ENCODE peak calls at places on chromosomes 3 and 15, in six cellular contexts. Z is WERI-Rb-1, I is testis, R is WTC11, O is H9, N is HFFc6. C is an unnamed sample.
A peak's percentile ranks its signal among the peaks of the same experiment; 100 is the strongest.

GRCh38 chr15:45645026-45645980 is 10.5 kb downstream of the SQOR start:
- DNase-seq in Z (no peak), I (no peak), R (no peak), O (no peak), N (peak; percentile 64), C (no peak)

GRCh38 chr3:116002240-116002639 is 378.9 kb downstream of the GAP43 start:
- DNase-seq in Z (no peak), I (no peak), R (no peak), O (no peak), N (no peak), C (no peak)

GRCh38 chr3:45236964-45237363 is 10.9 kb upstream of the TMEM158 start:
- DNase-seq in Z (no peak), I (peak; percentile 68), R (no peak), O (no peak), N (no peak), C (no peak)

GRCh38 chr3:53221345-53221744 is 34.5 kb downstream of the TKT start:
- DNase-seq in Z (no peak), I (no peak), R (no peak), O (no peak), N (no peak), C (no peak)

GRCh38 chr3:99659032-99659431 is 20.6 kb downstream of the COL8A1 start:
- DNase-seq in Z (no peak), I (no peak), R (no peak), O (no peak), N (peak; percentile 95), C (no peak)

GRCh38 chr3:65425880-65426279 is 612.8 kb downstream of the MAGI1 start:
- DNase-seq in Z (no peak), I (no peak), R (no peak), O (no peak), N (peak; percentile 27), C (no peak)

GRCh38 chr3:114632757-114633424 is 339.1 kb downstream of the TIGIT start:
- DNase-seq in Z (no peak), I (no peak), R (no peak), O (no peak), N (no peak), C (no peak)

GRCh38 chr3:177777699-177778098 is 580.4 kb upstream of the TBL1XR1 start:
- DNase-seq in Z (peak; percentile 72), I (peak; percentile 74), R (peak; percentile 61), O (peak; percentile 52), N (peak; percentile 45), C (peak; percentile 49)

GRCh38 chr3:108940166-108940565 is 13.5 kb downstream of the GUCA1C start:
- DNase-seq in Z (no peak), I (no peak), R (no peak), O (no peak), N (no peak), C (no peak)

GRCh38 chr3:98906230-98906629 is 4.7 kb upstream of the DCBLD2 start:
- DNase-seq in Z (no peak), I (no peak), R (no peak), O (no peak), N (peak; percentile 93), C (no peak)

GRCh38 chr15:26838742-26839460 is 28.0 kb upstream of the GABRA5 start:
- DNase-seq in Z (peak; percentile 33), I (peak; percentile 63), R (peak; percentile 81), O (peak; percentile 82), N (no peak), C (peak; percentile 68)

GRCh38 chr3:100072328-100073048 is 41.8 kb downstream of the FILIP1L start:
- DNase-seq in Z (no peak), I (no peak), R (no peak), O (no peak), N (no peak), C (no peak)

GRCh38 chr3:151875759-151876158 is 2.3 kb downstream of the SUCNR1 start:
- DNase-seq in Z (no peak), I (no peak), R (no peak), O (no peak), N (no peak), C (no peak)

GRCh38 chr3:108289159-108289558 is 7.2 kb upstream of the HHLA2 start:
- DNase-seq in Z (no peak), I (no peak), R (no peak), O (no peak), N (no peak), C (no peak)

GRCh38 chr3:98519351-98519750 is 3.4 kb downstream of the CLDND1 start:
- DNase-seq in Z (no peak), I (no peak), R (no peak), O (no peak), N (no peak), C (no peak)

GRCh38 chr15:58306591-58307312 is 125.0 kb upstream of the LIPC start:
- DNase-seq in Z (no peak), I (no peak), R (no peak), O (no peak), N (no peak), C (no peak)

GRCh38 chr3:13013595-13013993 is 59.6 kb downstream of the IQSEC1 start:
- DNase-seq in Z (no peak), I (no peak), R (no peak), O (no peak), N (no peak), C (no peak)

GRCh38 chr3:152445227-152445626 is 176.5 kb downstream of the MBNL1 start:
- DNase-seq in Z (no peak), I (no peak), R (no peak), O (no peak), N (no peak), C (no peak)

GRCh38 chr3:14252321-14253021 is 73.9 kb downstream of the LSM3 start:
- DNase-seq in Z (no peak), I (no peak), R (no peak), O (no peak), N (no peak), C (no peak)

GRCh38 chr3:73580343-73580742 is 44.4 kb downstream of the PDZRN3 start:
- DNase-seq in Z (no peak), I (no peak), R (no peak), O (no peak), N (peak; percentile 79), C (no peak)

GRCh38 chr3:68256635-68257034 is 602.2 kb upstream of the SUCLG2 start:
- DNase-seq in Z (peak; percentile 51), I (peak; percentile 18), R (peak; percentile 45), O (peak; percentile 45), N (no peak), C (peak; percentile 46)

GRCh38 chr15:45287400-45287799 is 35.4 kb downstream of the SLC28A2 start:
- DNase-seq in Z (no peak), I (no peak), R (no peak), O (no peak), N (no peak), C (no peak)

GRCh38 chr3:49733551-49733950 is 9.8 kb upstream of the GMPPB start:
- DNase-seq in Z (no peak), I (peak; percentile 5), R (no peak), O (no peak), N (no peak), C (no peak)

GRCh38 chr3:59559721-59560514 is 510.1 kb upstream of the CFAP20DC start:
- DNase-seq in Z (no peak), I (no peak), R (no peak), O (no peak), N (peak; percentile 63), C (no peak)

GRCh38 chr3:195425849-195426248 is 17.0 kb downstream of the ACAP2 start:
- DNase-seq in Z (no peak), I (no peak), R (no peak), O (no peak), N (no peak), C (no peak)

GRCh38 chr15:92079047-92079446 is 225.5 kb downstream of the SLCO3A1 start:
- DNase-seq in Z (peak; percentile 53), I (peak; percentile 54), R (peak; percentile 60), O (no peak), N (no peak), C (peak; percentile 36)
- TF ChIP-seq CTCF in Z (peak; percentile 60), I (peak; percentile 31), R (peak; percentile 57), O (peak; percentile 67), N (peak; percentile 60), C (peak; percentile 57)

DNA sequence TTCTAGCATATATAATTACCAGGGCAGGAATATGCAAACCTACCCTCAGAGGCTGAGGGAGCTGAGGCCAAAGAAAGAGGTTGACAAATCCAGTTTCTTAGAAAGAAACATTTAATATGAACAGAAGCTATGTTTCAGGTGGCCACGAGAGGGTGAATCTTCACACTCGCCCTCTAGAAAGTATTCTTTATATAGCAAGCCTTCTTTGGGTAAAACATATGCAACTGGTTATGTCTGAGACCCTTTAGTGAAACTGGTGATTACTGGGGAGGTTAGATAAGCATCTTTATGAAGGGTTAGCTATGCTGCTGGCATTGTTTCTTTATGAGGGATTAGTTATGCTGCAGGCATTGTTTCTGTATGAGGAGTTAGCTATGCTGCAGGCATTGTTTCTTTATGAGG is 50.7 kb upstream of the GOLGA6L2 start:
- DNase-seq in Z (peak; percentile 15), I (no peak), R (no peak), O (no peak), N (peak; percentile 8), C (peak; percentile 18)
- TF ChIP-seq CTCF in Z (peak; percentile 20), I (peak; percentile 31), R (no peak), O (peak; percentile 54), N (peak; percentile 66), C (peak; percentile 72)

GRCh38 chr3:136949708-136950107 is 8.1 kb upstream of the IL20RB start:
- DNase-seq in Z (no peak), I (no peak), R (no peak), O (no peak), N (no peak), C (no peak)
- TF ChIP-seq CTCF in Z (no peak), I (no peak), R (no peak), O (peak; percentile 32), N (peak; percentile 73), C (no peak)

GRCh38 chr15:63506537-63507035 is 2.2 kb downstream of the USP3 start:
- DNase-seq in Z (no peak), I (no peak), R (no peak), O (no peak), N (peak; percentile 24), C (no peak)

GRCh38 chr15:63503739-63504246 is 600 bp upstream of the USP3 start:
- DNase-seq in Z (peak; percentile 61), I (peak; percentile 63), R (peak; percentile 36), O (peak; percentile 63), N (peak; percentile 63), C (no peak)

GRCh38 chr15:63505842-63506222 is 1.4 kb downstream of the USP3 start:
- DNase-seq in Z (no peak), I (no peak), R (no peak), O (no peak), N (no peak), C (no peak)

GRCh38 chr15:63504247-63504978 is at the start of gene USP3:
- DNase-seq in Z (peak; percentile 93), I (peak; percentile 94), R (peak; percentile 92), O (peak; percentile 94), N (peak; percentile 90), C (peak; percentile 92)

DNA sequence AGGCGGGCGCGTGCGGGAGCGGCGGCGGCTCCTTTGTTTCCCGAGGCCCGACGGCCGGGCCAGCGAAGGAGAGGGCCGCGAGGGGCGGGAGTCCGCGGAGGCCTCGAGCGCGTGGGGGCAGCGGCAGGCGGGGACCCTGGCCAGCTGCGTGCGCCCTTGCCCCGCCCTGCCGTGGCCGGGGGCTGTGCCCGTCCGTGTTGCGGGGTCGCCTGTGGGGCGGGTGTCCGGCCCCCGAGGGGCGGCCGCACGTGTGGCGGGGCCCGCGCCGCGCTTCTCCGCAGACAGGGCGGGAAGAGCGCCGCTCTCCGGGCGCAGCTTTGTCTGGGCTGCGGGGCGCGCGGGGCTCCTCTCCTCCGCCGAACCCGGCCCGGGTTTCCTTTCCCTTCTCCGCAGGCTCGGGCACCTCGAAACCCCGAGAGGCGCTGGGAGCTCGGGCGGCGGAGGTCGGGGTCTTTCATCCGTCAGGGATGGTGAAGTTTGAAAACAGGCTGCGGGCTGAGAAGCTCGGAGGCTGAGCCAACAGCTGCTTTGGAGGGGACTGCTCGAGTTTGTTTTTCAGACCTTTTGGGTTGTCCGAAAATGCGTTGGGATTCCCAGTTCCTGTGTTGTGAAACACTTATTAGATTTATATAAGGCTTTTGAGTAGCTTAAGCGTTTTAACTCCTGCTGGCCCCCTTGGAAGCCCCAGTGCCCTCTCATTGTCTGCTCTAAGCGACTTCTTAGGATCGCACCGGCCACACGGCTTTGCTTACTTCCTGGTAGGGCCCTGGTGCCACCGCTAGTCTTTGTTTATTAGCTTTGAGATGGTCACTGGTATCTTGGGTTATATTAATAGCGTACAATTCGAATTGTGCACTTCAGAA is 817 bp downstream of the USP3 start:
- DNase-seq in Z (peak; percentile 62), I (peak; percentile 85), R (peak; percentile 59), O (peak; percentile 53), N (peak; percentile 42), C (peak; percentile 64)
- TF ChIP-seq CTCF in Z (peak; percentile 16), I (no peak), R (no peak), O (no peak), N (peak; percentile 29), C (peak; percentile 15)